ENCODE peak calls at places on chromosomes 7 and 10, in ten cellular contexts. One of them, this sample, is unnamed.

GRCh38 chr7:28400838-28401360 is 11.4 kb upstream of the CREB5 start:
- DNase-seq in HuH-7.5: no peak
- DNase-seq in activated T-cell treated with anti-CD3 and anti-CD28 coated beads for 1 hour: no peak
- DNase-seq in breast epithelium: no peak
- DNase-seq in heart right ventricle: no peak
- DNase-seq in M059J: no peak
- DNase-seq in T-cell: no peak
- DNase-seq in pancreas: no peak
- DNase-seq in stimulated activated CD8-positive, alpha-beta memory T cell treated with anti-CD3 and anti-CD28 coated beads, Interleukin-15, amount 100 ng/mL, for 24 hours: no peak
- DNase-seq in stimulated activated CD4-positive, alpha-beta T cell treated with anti-CD3 and anti-CD28 coated beads, Interleukin-1b, Interleukin-23, amount 100 ng/mL, for 1 hour: no peak
- DNase-seq in this sample: no peak

GRCh38 chr10:23516530-23516929 is 77.7 kb downstream of the OTUD1 start:
- DNase-seq in HuH-7.5: no peak
- DNase-seq in activated T-cell treated with anti-CD3 and anti-CD28 coated beads for 1 hour: no peak
- DNase-seq in breast epithelium: no peak
- DNase-seq in heart right ventricle: no peak
- DNase-seq in M059J: peak; percentile 29
- DNase-seq in T-cell: no peak
- DNase-seq in pancreas: no peak
- DNase-seq in stimulated activated CD8-positive, alpha-beta memory T cell treated with anti-CD3 and anti-CD28 coated beads, Interleukin-15, amount 100 ng/mL, for 24 hours: no peak
- DNase-seq in stimulated activated CD4-positive, alpha-beta T cell treated with anti-CD3 and anti-CD28 coated beads, Interleukin-1b, Interleukin-23, amount 100 ng/mL, for 1 hour: no peak
- DNase-seq in this sample: no peak

GRCh38 chr10:109695988-109696387 is 227.3 kb downstream of the XPNPEP1 start:
- DNase-seq in HuH-7.5: no peak
- DNase-seq in activated T-cell treated with anti-CD3 and anti-CD28 coated beads for 1 hour: no peak
- DNase-seq in breast epithelium: no peak
- DNase-seq in heart right ventricle: no peak
- DNase-seq in M059J: no peak
- DNase-seq in T-cell: no peak
- DNase-seq in pancreas: no peak
- DNase-seq in stimulated activated CD8-positive, alpha-beta memory T cell treated with anti-CD3 and anti-CD28 coated beads, Interleukin-15, amount 100 ng/mL, for 24 hours: no peak
- DNase-seq in stimulated activated CD4-positive, alpha-beta T cell treated with anti-CD3 and anti-CD28 coated beads, Interleukin-1b, Interleukin-23, amount 100 ng/mL, for 1 hour: no peak
- DNase-seq in this sample: no peak

GRCh38 chr7:38975944-38976392 is 1.7 kb upstream of the POU6F2 start:
- DNase-seq in HuH-7.5: no peak
- DNase-seq in activated T-cell treated with anti-CD3 and anti-CD28 coated beads for 1 hour: no peak
- DNase-seq in breast epithelium: no peak
- DNase-seq in heart right ventricle: no peak
- DNase-seq in M059J: no peak
- DNase-seq in T-cell: no peak
- DNase-seq in pancreas: no peak
- DNase-seq in stimulated activated CD8-positive, alpha-beta memory T cell treated with anti-CD3 and anti-CD28 coated beads, Interleukin-15, amount 100 ng/mL, for 24 hours: no peak
- DNase-seq in stimulated activated CD4-positive, alpha-beta T cell treated with anti-CD3 and anti-CD28 coated beads, Interleukin-1b, Interleukin-23, amount 100 ng/mL, for 1 hour: no peak
- DNase-seq in this sample: no peak

GRCh38 chr7:4725014-4725951 is 43.2 kb downstream of the FOXK1 start:
- DNase-seq in HuH-7.5: peak; percentile 75
- DNase-seq in activated T-cell treated with anti-CD3 and anti-CD28 coated beads for 1 hour: peak; percentile 29
- DNase-seq in breast epithelium: peak; percentile 79
- DNase-seq in heart right ventricle: peak; percentile 89
- DNase-seq in M059J: peak; percentile 91
- DNase-seq in T-cell: peak; percentile 58
- DNase-seq in pancreas: peak; percentile 56
- DNase-seq in stimulated activated CD8-positive, alpha-beta memory T cell treated with anti-CD3 and anti-CD28 coated beads, Interleukin-15, amount 100 ng/mL, for 24 hours: peak; percentile 16
- DNase-seq in stimulated activated CD4-positive, alpha-beta T cell treated with anti-CD3 and anti-CD28 coated beads, Interleukin-1b, Interleukin-23, amount 100 ng/mL, for 1 hour: no peak
- DNase-seq in this sample: peak; percentile 74

GRCh38 chr7:132755538-132756481 is 179.5 kb upstream of the PLXNA4 start:
- DNase-seq in HuH-7.5: no peak
- DNase-seq in activated T-cell treated with anti-CD3 and anti-CD28 coated beads for 1 hour: no peak
- DNase-seq in breast epithelium: no peak
- DNase-seq in heart right ventricle: no peak
- DNase-seq in M059J: no peak
- DNase-seq in T-cell: no peak
- DNase-seq in pancreas: peak; percentile 30
- DNase-seq in stimulated activated CD8-positive, alpha-beta memory T cell treated with anti-CD3 and anti-CD28 coated beads, Interleukin-15, amount 100 ng/mL, for 24 hours: no peak
- DNase-seq in stimulated activated CD4-positive, alpha-beta T cell treated with anti-CD3 and anti-CD28 coated beads, Interleukin-1b, Interleukin-23, amount 100 ng/mL, for 1 hour: no peak
- DNase-seq in this sample: no peak

GRCh38 chr10:101818958-101819633 is 852 bp upstream of the OGA start:
- DNase-seq in HuH-7.5: no peak
- DNase-seq in activated T-cell treated with anti-CD3 and anti-CD28 coated beads for 1 hour: no peak
- DNase-seq in breast epithelium: no peak
- DNase-seq in heart right ventricle: no peak
- DNase-seq in M059J: no peak
- DNase-seq in T-cell: no peak
- DNase-seq in pancreas: no peak
- DNase-seq in stimulated activated CD8-positive, alpha-beta memory T cell treated with anti-CD3 and anti-CD28 coated beads, Interleukin-15, amount 100 ng/mL, for 24 hours: no peak
- DNase-seq in stimulated activated CD4-positive, alpha-beta T cell treated with anti-CD3 and anti-CD28 coated beads, Interleukin-1b, Interleukin-23, amount 100 ng/mL, for 1 hour: no peak
- DNase-seq in this sample: no peak

GRCh38 chr10:68348265-68348741 is 15.6 kb upstream of the PBLD start:
- DNase-seq in HuH-7.5: no peak
- DNase-seq in activated T-cell treated with anti-CD3 and anti-CD28 coated beads for 1 hour: peak; percentile 22
- DNase-seq in breast epithelium: no peak
- DNase-seq in heart right ventricle: no peak
- DNase-seq in M059J: peak; percentile 61
- DNase-seq in T-cell: peak; percentile 45
- DNase-seq in pancreas: no peak
- DNase-seq in stimulated activated CD8-positive, alpha-beta memory T cell treated with anti-CD3 and anti-CD28 coated beads, Interleukin-15, amount 100 ng/mL, for 24 hours: no peak
- DNase-seq in stimulated activated CD4-positive, alpha-beta T cell treated with anti-CD3 and anti-CD28 coated beads, Interleukin-1b, Interleukin-23, amount 100 ng/mL, for 1 hour: peak; percentile 10
- DNase-seq in this sample: no peak

GRCh38 chr10:125661418-125661941 is 21.5 kb downstream of the TEX36 start:
- DNase-seq in HuH-7.5: no peak
- DNase-seq in activated T-cell treated with anti-CD3 and anti-CD28 coated beads for 1 hour: no peak
- DNase-seq in breast epithelium: no peak
- DNase-seq in heart right ventricle: no peak
- DNase-seq in M059J: no peak
- DNase-seq in T-cell: no peak
- DNase-seq in pancreas: no peak
- DNase-seq in stimulated activated CD8-positive, alpha-beta memory T cell treated with anti-CD3 and anti-CD28 coated beads, Interleukin-15, amount 100 ng/mL, for 24 hours: no peak
- DNase-seq in stimulated activated CD4-positive, alpha-beta T cell treated with anti-CD3 and anti-CD28 coated beads, Interleukin-1b, Interleukin-23, amount 100 ng/mL, for 1 hour: no peak
- DNase-seq in this sample: no peak

This sample was measured in GOT3.